ENCODE peak calls at places on chromosomes 1 and 21, in six cellular contexts. F is K562, Y is H1, A is HepG2, B is GM12878, C is HCT116. E is an unnamed sample.

GRCh38 chr1:154474802-154475201 is 27.2 kb upstream of the TDRD10 start:
- DNase-seq in F (no peak), Y (no peak), A (peak), B (no peak), C (peak), E (no peak)

GRCh38 chr21:34526618-34527290 is 14.7 kb upstream of the KCNE1 start:
- DNase-seq in F (peak), Y (no peak), A (peak), B (no peak), C (peak), E (no peak)

GRCh38 chr1:200372095-200372884 is 37.5 kb downstream of the ZNF281 start:
- DNase-seq in F (no peak), Y (peak), A (peak), B (no peak), C (peak), E (no peak)

GRCh38 chr1:156228501-156228900 is 13.5 kb upstream of the BGLAP start:
- DNase-seq in F (no peak), Y (no peak), A (no peak), B (no peak), C (no peak), E (no peak)

GRCh38 chr1:238830036-238830611 is 556.2 kb upstream of the CHRM3 start:
- DNase-seq in F (no peak), Y (no peak), A (no peak), B (no peak), C (no peak), E (no peak)

GRCh38 chr1:225004396-225004795 is 74.9 kb downstream of the DNAH14 start:
- DNase-seq in F (no peak), Y (no peak), A (no peak), B (no peak), C (no peak), E (peak)

GRCh38 chr1:157878059-157878458 is 36.5 kb upstream of the CD5L start:
- DNase-seq in F (peak), Y (no peak), A (peak), B (no peak), C (peak), E (peak)

GRCh38 chr1:71638081-71638766 is 557.4 kb upstream of the ZRANB2 start:
- DNase-seq in F (no peak), Y (no peak), A (no peak), B (no peak), C (no peak), E (no peak)

GRCh38 chr1:199691540-199691939 is 336.0 kb upstream of the NR5A2 start:
- DNase-seq in F (no peak), Y (no peak), A (no peak), B (no peak), C (peak), E (no peak)

GRCh38 chr1:171032822-171033702 is 57.6 kb upstream of the FMO3 start:
- DNase-seq in F (no peak), Y (peak), A (no peak), B (no peak), C (no peak), E (no peak)

GRCh38 chr1:63623952-63624351 is 30.7 kb downstream of the PGM1 start:
- DNase-seq in F (no peak), Y (no peak), A (no peak), B (no peak), C (no peak), E (no peak)

GRCh38 chr1:65514083-65514482 is 93.6 kb downstream of the LEPR start:
- DNase-seq in F (no peak), Y (no peak), A (peak), B (no peak), C (no peak), E (no peak)

GRCh38 chr1:243420369-243420768 is 164.5 kb downstream of the SDCCAG8 start:
- DNase-seq in F (no peak), Y (no peak), A (no peak), B (no peak), C (no peak), E (no peak)

GRCh38 chr1:29414091-29414490 is 177.8 kb downstream of the PTPRU start:
- DNase-seq in F (no peak), Y (peak), A (no peak), B (no peak), C (no peak), E (no peak)

GRCh38 chr1:101733340-101733739 is 263.4 kb downstream of the OLFM3 start:
- DNase-seq in F (no peak), Y (no peak), A (peak), B (no peak), C (no peak), E (no peak)

GRCh38 chr21:41425954-41426655 is at the start of gene MX1:
- DNase-seq in F (no peak), Y (peak), A (peak), B (peak), C (no peak), E (peak)

GRCh38 chr1:220370041-220370700 is 97.9 kb upstream of the RAB3GAP2 start:
- DNase-seq in F (no peak), Y (no peak), A (no peak), B (no peak), C (peak), E (peak)

GRCh38 chr1:97120821-97121220 is 399.2 kb downstream of the PTBP2 start:
- DNase-seq in F (no peak), Y (no peak), A (no peak), B (no peak), C (no peak), E (no peak)

GRCh38 chr1:86155061-86155806 is 1.3 kb downstream of the COL24A1 start:
- DNase-seq in F (peak), Y (peak), A (no peak), B (no peak), C (no peak), E (peak)
- TF ChIP-seq YY1 in F (no peak), Y (no peak), A (no peak), B (no peak), C (no peak), E (no peak)

DNA sequence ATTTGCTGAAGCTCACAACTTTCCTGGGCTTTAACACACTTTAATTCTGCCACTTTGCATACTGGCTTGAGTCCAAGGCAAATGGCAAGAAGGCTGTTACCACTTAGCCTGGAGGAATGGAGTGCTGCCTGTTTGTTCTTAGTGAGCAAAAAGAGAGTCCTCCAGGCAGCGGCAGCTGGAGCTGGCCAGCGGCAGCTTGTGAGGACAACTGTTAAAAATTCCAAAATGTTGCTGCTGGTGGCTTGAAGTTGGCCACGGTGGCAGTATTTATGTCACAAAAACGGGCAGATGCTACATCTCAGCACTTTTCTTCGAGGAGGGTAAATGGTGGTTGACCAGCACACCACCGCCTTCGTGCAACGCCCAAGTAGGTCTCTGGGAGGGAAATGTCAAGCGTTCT is 27.3 kb downstream of the STPG1 start:
- DNase-seq in F (no peak), Y (peak), A (no peak), B (no peak), C (no peak), E (no peak)
- TF ChIP-seq SIN3A in F (no peak), Y (no peak), A (no peak), B (no peak), C (no peak), E (no peak)

GRCh38 chr1:172068334-172068733 is 227.0 kb downstream of the DNM3 start:
- DNase-seq in F (no peak), Y (no peak), A (no peak), B (no peak), C (no peak), E (no peak)
- TF ChIP-seq YY1 in F (no peak), Y (no peak), A (no peak), B (no peak), C (no peak), E (no peak)

GRCh38 chr1:192086643-192087042 is 71.6 kb upstream of the RGS18 start:
- DNase-seq in F (no peak), Y (no peak), A (no peak), B (no peak), C (no peak), E (no peak)

GRCh38 chr1:192080671-192081070 is 77.6 kb upstream of the RGS18 start:
- DNase-seq in F (no peak), Y (no peak), A (no peak), B (no peak), C (no peak), E (no peak)
- TF ChIP-seq SIN3A in F (no peak), Y (no peak), A (no peak), B (no peak), C (no peak), E (no peak)

GRCh38 chr1:18947570-18947969 is 8.9 kb downstream of the IFFO2 start:
- DNase-seq in F (no peak), Y (no peak), A (no peak), B (no peak), C (no peak), E (no peak)
- TF ChIP-seq YY1 in F (no peak), Y (no peak), A (no peak), B (no peak), C (no peak), E (no peak)

GRCh38 chr21:26834181-26834945 is 10.8 kb downstream of the ADAMTS1 start:
- DNase-seq in F (no peak), Y (no peak), A (no peak), B (no peak), C (no peak), E (no peak)
- TF ChIP-seq SIN3A in F (no peak), Y (no peak), A (no peak), B (no peak), C (no peak), E (no peak)

GRCh38 chr1:41239988-41240610 is 2.0 kb downstream of the SCMH1 start:
- DNase-seq in F (peak), Y (no peak), A (peak), B (no peak), C (no peak), E (no peak)

GRCh38 chr1:41242645-41243171 is 602 bp upstream of the SCMH1 start:
- DNase-seq in F (no peak), Y (no peak), A (no peak), B (no peak), C (no peak), E (no peak)

GRCh38 chr1:41240806-41241747 is 1.0 kb downstream of the SCMH1 start:
- DNase-seq in F (peak), Y (peak), A (peak), B (no peak), C (no peak), E (peak)

GRCh38 chr1:41238311-41239094 is 3.6 kb downstream of the SCMH1 start:
- DNase-seq in F (peak), Y (no peak), A (peak), B (no peak), C (no peak), E (no peak)

GRCh38 chr1:41241748-41242644 is at the start of gene SCMH1:
- DNase-seq in F (peak), Y (peak), A (no peak), B (no peak), C (no peak), E (peak)
- TF ChIP-seq YY1 in F (peak), Y (peak), A (peak), B (peak), C (peak), E (peak)